ENCODE peak calls at places on chromosomes 16 and 17, in four cellular contexts. Y is HFFc6, S is endothelial cell, W is progenitor cell of endocrine pancreas. C is an unnamed sample.

GRCh38 chr17:4999429-5000093 is 1.8 kb downstream of the KIF1C start:
- DNase-seq in S (no peak), W (no peak), Y (no peak), C (no peak)

GRCh38 chr16:72099377-72099818 is 5.8 kb downstream of the DHX38 start:
- DNase-seq in Y (peak; percentile 37), S (peak; percentile 75), W (peak; percentile 39), C (peak; percentile 62)

GRCh38 chr17:52419256-52419655 is 260.7 kb upstream of the CA10 start:
- DNase-seq in W (no peak), Y (no peak), S (no peak), C (no peak)

GRCh38 chr17:6910987-6911603 is 79.6 kb upstream of the TEKT1 start:
- DNase-seq in S (no peak), Y (peak; percentile 50), W (no peak), C (no peak)

GRCh38 chr17:32341141-32341856 is 674 bp downstream of the C17orf75 start:
- DNase-seq in Y (peak; percentile 25), S (no peak), W (no peak), C (no peak)

GRCh38 chr17:75346906-75347305 is 57.7 kb upstream of the SLC25A19 start:
- DNase-seq in Y (no peak), S (no peak), W (no peak), C (no peak)

GRCh38 chr16:2724816-2725348 is 4.9 kb upstream of the PRSS27 start:
- DNase-seq in S (no peak), W (no peak), Y (no peak), C (no peak)

GRCh38 chr16:12449795-12450194 is 353.9 kb downstream of the CPPED1 start:
- DNase-seq in Y (no peak), W (no peak), S (no peak), C (no peak)

GRCh38 chr17:55432358-55433028 is 10.9 kb upstream of the MMD start:
- DNase-seq in W (no peak), S (no peak), Y (no peak), C (no peak)

GRCh38 chr17:29958947-29959657 is 17.7 kb downstream of the EFCAB5 start:
- DNase-seq in Y (peak; percentile 80), S (no peak), W (no peak), C (no peak)

GRCh38 chr16:70253291-70254094 is 1.8 kb upstream of the EXOSC6 start:
- DNase-seq in S (peak; percentile 70), Y (peak; percentile 24), W (no peak), C (peak; percentile 63)

GRCh38 chr16:66914541-66914940 is 4.1 kb downstream of the CDH16 start:
- DNase-seq in W (no peak), S (no peak), Y (no peak), C (no peak)

GRCh38 chr16:77191259-77191969 is 424 bp downstream of the MON1B start:
- DNase-seq in Y (no peak), W (no peak), S (no peak), C (no peak)

GRCh38 chr16:75326333-75326732 is 74.9 kb upstream of the BCAR1 start:
- DNase-seq in W (no peak), Y (no peak), S (no peak), C (no peak)

GRCh38 chr16:89711601-89712475 is 8.9 kb downstream of the VPS9D1 start:
- DNase-seq in W (no peak), Y (peak; percentile 55), S (peak; percentile 77), C (peak; percentile 70)

GRCh38 chr17:78501241-78502036 is 75.8 kb downstream of the DNAH17 start:
- DNase-seq in W (no peak), S (no peak), Y (no peak), C (no peak)

GRCh38 chr17:37019117-37019744 is 70.5 kb downstream of the AATF start:
- DNase-seq in Y (no peak), W (no peak), S (no peak), C (no peak)

GRCh38 chr16:23317266-23317661 is 15.2 kb downstream of the SCNN1B start:
- DNase-seq in W (no peak), S (no peak), Y (no peak), C (no peak)

GRCh38 chr17:50689956-50690886 is 17.5 kb downstream of the ANKRD40 start:
- DNase-seq in S (peak; percentile 23), Y (no peak), W (no peak), C (peak; percentile 70)

GRCh38 chr16:55418586-55418985 is 60.4 kb upstream of the MMP2 start:
- DNase-seq in Y (no peak), W (peak; percentile 29), S (peak; percentile 47), C (no peak)

GRCh38 chr16:30805370-30806169 is 18.6 kb upstream of the ZNF629 start:
- DNase-seq in Y (peak; percentile 56), S (peak; percentile 77), W (peak; percentile 65), C (peak; percentile 88)
- TF ChIP-seq CTCF in Y (no peak), S (no peak), W (no peak), C (no peak)

GRCh38 chr16:31458835-31459721 is at the start of gene ARMC5:
- DNase-seq in W (peak; percentile 92), S (peak; percentile 90), Y (peak; percentile 98), C (peak; percentile 96)
- TF ChIP-seq CTCF in W (peak; percentile 60), S (no peak), Y (peak; percentile 78), C (peak; percentile 48)

DNA sequence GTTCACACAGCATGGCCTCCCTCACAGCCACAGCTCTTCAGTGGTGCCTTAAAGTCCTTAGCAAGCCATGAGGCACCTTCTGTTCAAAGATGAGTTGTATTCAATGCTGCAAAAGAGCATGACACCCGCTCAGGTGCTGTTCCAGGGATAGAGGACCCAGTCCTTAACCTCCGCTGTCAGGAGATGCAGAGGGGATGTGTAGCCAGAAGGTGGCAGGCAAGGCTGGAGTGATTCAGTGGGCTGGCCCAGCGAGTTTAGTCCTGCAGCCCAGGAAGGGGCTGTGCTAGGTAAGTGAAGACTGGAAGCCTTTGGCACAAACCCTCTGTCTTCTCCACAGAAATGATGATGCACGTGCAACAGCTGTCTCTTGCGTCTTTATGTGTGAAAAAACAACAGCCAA is 25.0 kb upstream of the ADAM11 start:
- DNase-seq in Y (no peak), S (peak; percentile 47), W (no peak), C (peak; percentile 73)
- TF ChIP-seq CTCF in Y (peak; percentile 47), S (no peak), W (peak; percentile 48), C (peak; percentile 48)

DNA sequence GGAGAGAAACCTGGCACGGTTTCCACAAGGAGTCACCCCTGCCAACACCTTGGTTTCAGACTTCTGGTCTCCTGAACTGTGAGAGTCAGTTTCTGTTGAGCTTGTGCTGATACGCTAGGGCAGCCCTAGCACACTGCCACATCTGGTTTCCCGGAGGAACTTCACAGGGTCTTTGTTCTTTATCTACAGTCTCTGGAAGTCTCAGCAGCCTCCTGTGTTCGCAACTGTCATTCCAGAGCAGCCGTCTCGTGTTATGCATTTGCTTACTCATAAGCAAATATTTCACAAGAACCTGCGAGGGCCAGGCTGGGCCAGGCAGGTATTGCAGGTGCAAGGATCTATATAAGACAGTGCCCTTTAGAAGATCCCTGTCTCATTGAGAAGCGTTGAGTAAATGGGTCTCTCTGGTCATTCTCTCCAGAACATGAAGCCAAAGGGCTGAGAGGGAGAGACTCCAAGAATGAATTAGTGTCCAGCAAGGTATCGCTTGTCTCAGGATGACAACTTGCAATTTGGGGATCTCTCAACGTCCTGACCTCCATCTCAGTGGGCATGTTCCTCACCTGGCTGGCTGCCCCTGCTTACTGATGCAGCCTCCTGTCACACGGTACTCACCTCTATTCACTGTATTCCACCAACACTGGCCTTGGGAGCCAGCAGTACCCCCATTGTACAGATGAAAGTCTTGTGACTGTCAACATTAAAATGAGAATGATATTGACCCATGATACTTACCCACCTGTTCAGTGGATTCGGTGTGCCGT is 141.2 kb downstream of the WWOX start:
- DNase-seq in W (no peak), S (no peak), Y (no peak), C (no peak)
- TF ChIP-seq CTCF in W (peak; percentile 42), S (no peak), Y (no peak), C (no peak)